ENCODE peak calls at places on chromosomes 2 and 18, in seven cellular contexts. One of them, this sample, is unnamed.

GRCh38 chr2:178891265-178891958 is 84.2 kb upstream of the TTN start:
- DNase-seq in endothelial cell: peak
- DNase-seq in choroid plexus epithelial cell: peak
- DNase-seq in ureter: no peak
- DNase-seq in GM18507: peak
- DNase-seq in A549: peak
- DNase-seq in cardiac muscle cell: peak
- DNase-seq in this sample: peak

GRCh38 chr2:218286570-218287459 is 5.5 kb downstream of the TMBIM1 start:
- DNase-seq in endothelial cell: peak
- DNase-seq in choroid plexus epithelial cell: peak
- DNase-seq in ureter: peak
- DNase-seq in GM18507: no peak
- DNase-seq in A549: peak
- DNase-seq in cardiac muscle cell: peak
- DNase-seq in this sample: peak

GRCh38 chr18:50247562-50247961 is 18.7 kb downstream of the CFAP53 start:
- DNase-seq in endothelial cell: no peak
- DNase-seq in choroid plexus epithelial cell: no peak
- DNase-seq in ureter: no peak
- DNase-seq in GM18507: no peak
- DNase-seq in A549: no peak
- DNase-seq in cardiac muscle cell: no peak
- DNase-seq in this sample: no peak

GRCh38 chr2:8627019-8627691 is 54.7 kb upstream of the ID2 start:
- DNase-seq in endothelial cell: no peak
- DNase-seq in choroid plexus epithelial cell: no peak
- DNase-seq in ureter: no peak
- DNase-seq in GM18507: no peak
- DNase-seq in A549: no peak
- DNase-seq in cardiac muscle cell: no peak
- DNase-seq in this sample: no peak

GRCh38 chr2:66899648-66900047 is 464.7 kb downstream of the MEIS1 start:
- DNase-seq in endothelial cell: no peak
- DNase-seq in choroid plexus epithelial cell: no peak
- DNase-seq in ureter: no peak
- DNase-seq in GM18507: no peak
- DNase-seq in A549: no peak
- DNase-seq in cardiac muscle cell: no peak
- DNase-seq in this sample: no peak

GRCh38 chr2:23092831-23093230 is 292.1 kb upstream of the KLHL29 start:
- DNase-seq in endothelial cell: no peak
- DNase-seq in choroid plexus epithelial cell: peak
- DNase-seq in ureter: no peak
- DNase-seq in GM18507: no peak
- DNase-seq in A549: no peak
- DNase-seq in cardiac muscle cell: peak
- DNase-seq in this sample: no peak

GRCh38 chr2:239152916-239153305 is 247.9 kb downstream of the HDAC4 start:
- DNase-seq in endothelial cell: no peak
- DNase-seq in choroid plexus epithelial cell: no peak
- DNase-seq in ureter: no peak
- DNase-seq in GM18507: no peak
- DNase-seq in A549: no peak
- DNase-seq in cardiac muscle cell: no peak
- DNase-seq in this sample: peak

GRCh38 chr18:36187826-36188721 is 777 bp downstream of the MOCOS start:
- DNase-seq in endothelial cell: peak
- DNase-seq in choroid plexus epithelial cell: no peak
- DNase-seq in ureter: peak
- DNase-seq in GM18507: no peak
- DNase-seq in A549: no peak
- DNase-seq in cardiac muscle cell: peak
- DNase-seq in this sample: peak

GRCh38 chr18:58753976-58754375 is 82.7 kb downstream of the MALT1 start:
- DNase-seq in endothelial cell: no peak
- DNase-seq in choroid plexus epithelial cell: peak
- DNase-seq in ureter: no peak
- DNase-seq in GM18507: no peak
- DNase-seq in A549: no peak
- DNase-seq in cardiac muscle cell: no peak
- DNase-seq in this sample: no peak

GRCh38 chr18:8685141-8685913 is 20.0 kb upstream of the MTCL1 start:
- DNase-seq in endothelial cell: no peak
- DNase-seq in choroid plexus epithelial cell: peak
- DNase-seq in ureter: peak
- DNase-seq in GM18507: no peak
- DNase-seq in A549: no peak
- DNase-seq in cardiac muscle cell: peak
- DNase-seq in this sample: no peak

GRCh38 chr2:43192039-43192438 is 34.4 kb downstream of the ZFP36L2 start:
- DNase-seq in endothelial cell: no peak
- DNase-seq in choroid plexus epithelial cell: no peak
- DNase-seq in ureter: no peak
- DNase-seq in GM18507: no peak
- DNase-seq in A549: no peak
- DNase-seq in cardiac muscle cell: no peak
- DNase-seq in this sample: no peak

GRCh38 chr18:22034276-22034675 is 135.1 kb upstream of the GATA6 start:
- DNase-seq in endothelial cell: no peak
- DNase-seq in choroid plexus epithelial cell: no peak
- DNase-seq in ureter: no peak
- DNase-seq in GM18507: no peak
- DNase-seq in A549: no peak
- DNase-seq in cardiac muscle cell: no peak
- DNase-seq in this sample: no peak

GRCh38 chr2:32864337-32864736 is 82.4 kb upstream of the LTBP1 start:
- DNase-seq in endothelial cell: no peak
- DNase-seq in choroid plexus epithelial cell: peak
- DNase-seq in ureter: no peak
- DNase-seq in GM18507: no peak
- DNase-seq in A549: no peak
- DNase-seq in cardiac muscle cell: peak
- DNase-seq in this sample: no peak

GRCh38 chr2:149456285-149456684 is 125.9 kb downstream of the LYPD6 start:
- DNase-seq in endothelial cell: no peak
- DNase-seq in choroid plexus epithelial cell: no peak
- DNase-seq in ureter: no peak
- DNase-seq in GM18507: no peak
- DNase-seq in A549: no peak
- DNase-seq in cardiac muscle cell: no peak
- DNase-seq in this sample: no peak

GRCh38 chr2:130776550-130776949 is 21.2 kb downstream of the AMER3 start:
- DNase-seq in endothelial cell: no peak
- DNase-seq in choroid plexus epithelial cell: no peak
- DNase-seq in ureter: no peak
- DNase-seq in GM18507: no peak
- DNase-seq in A549: no peak
- DNase-seq in cardiac muscle cell: no peak
- DNase-seq in this sample: no peak

GRCh38 chr2:127810156-127810636 is 775 bp downstream of the WDR33 start:
- DNase-seq in endothelial cell: no peak
- DNase-seq in choroid plexus epithelial cell: peak
- DNase-seq in ureter: no peak
- DNase-seq in GM18507: no peak
- DNase-seq in A549: peak
- DNase-seq in cardiac muscle cell: peak
- DNase-seq in this sample: no peak

GRCh38 chr18:48874233-48874632 is 76.5 kb downstream of the SMAD7 start:
- DNase-seq in endothelial cell: no peak
- DNase-seq in choroid plexus epithelial cell: no peak
- DNase-seq in ureter: no peak
- DNase-seq in GM18507: no peak
- DNase-seq in A549: no peak
- DNase-seq in cardiac muscle cell: no peak
- DNase-seq in this sample: no peak

GRCh38 chr2:109238580-109238979 is 109.6 kb downstream of the SH3RF3 start:
- DNase-seq in endothelial cell: peak
- DNase-seq in choroid plexus epithelial cell: peak
- DNase-seq in ureter: peak
- DNase-seq in GM18507: peak
- DNase-seq in A549: no peak
- DNase-seq in cardiac muscle cell: peak
- DNase-seq in this sample: peak

GRCh38 chr2:241499146-241499965 is 9.0 kb downstream of the STK25 start:
- DNase-seq in endothelial cell: no peak
- DNase-seq in choroid plexus epithelial cell: peak
- DNase-seq in ureter: no peak
- DNase-seq in GM18507: no peak
- DNase-seq in A549: no peak
- DNase-seq in cardiac muscle cell: no peak
- DNase-seq in this sample: no peak

GRCh38 chr18:24274822-24275221 is 122.8 kb downstream of the OSBPL1A start:
- DNase-seq in endothelial cell: no peak
- DNase-seq in choroid plexus epithelial cell: no peak
- DNase-seq in ureter: no peak
- DNase-seq in GM18507: no peak
- DNase-seq in A549: no peak
- DNase-seq in cardiac muscle cell: no peak
- DNase-seq in this sample: no peak

GRCh38 chr2:128202791-128203190 is 111.8 kb downstream of the UGGT1 start:
- DNase-seq in endothelial cell: no peak
- DNase-seq in choroid plexus epithelial cell: no peak
- DNase-seq in ureter: no peak
- DNase-seq in GM18507: no peak
- DNase-seq in A549: no peak
- DNase-seq in cardiac muscle cell: peak
- DNase-seq in this sample: no peak

GRCh38 chr2:6928452-6928851 is 11.2 kb downstream of the RNF144A start:
- DNase-seq in endothelial cell: no peak
- DNase-seq in choroid plexus epithelial cell: no peak
- DNase-seq in ureter: no peak
- DNase-seq in GM18507: no peak
- DNase-seq in A549: no peak
- DNase-seq in cardiac muscle cell: no peak
- DNase-seq in this sample: no peak

GRCh38 chr2:134446431-134447091 is 192.7 kb downstream of the MGAT5 start:
- DNase-seq in endothelial cell: no peak
- DNase-seq in choroid plexus epithelial cell: peak
- DNase-seq in ureter: no peak
- DNase-seq in GM18507: no peak
- DNase-seq in A549: no peak
- DNase-seq in cardiac muscle cell: peak
- DNase-seq in this sample: no peak

GRCh38 chr2:177338177-177338721 is 54.3 kb upstream of the AGPS start:
- DNase-seq in endothelial cell: no peak
- DNase-seq in choroid plexus epithelial cell: peak
- DNase-seq in ureter: no peak
- DNase-seq in GM18507: no peak
- DNase-seq in A549: no peak
- DNase-seq in cardiac muscle cell: peak
- DNase-seq in this sample: no peak

GRCh38 chr18:22344908-22345670 is 72.6 kb downstream of the CTAGE1 start:
- DNase-seq in endothelial cell: no peak
- DNase-seq in choroid plexus epithelial cell: peak
- DNase-seq in ureter: no peak
- DNase-seq in GM18507: no peak
- DNase-seq in A549: no peak
- DNase-seq in cardiac muscle cell: no peak
- DNase-seq in this sample: no peak

GRCh38 chr2:64905338-64906024 is 83.7 kb upstream of the SLC1A4 start:
- DNase-seq in endothelial cell: no peak
- DNase-seq in choroid plexus epithelial cell: no peak
- DNase-seq in ureter: peak
- DNase-seq in GM18507: no peak
- DNase-seq in A549: no peak
- DNase-seq in cardiac muscle cell: no peak
- DNase-seq in this sample: peak

GRCh38 chr2:100427627-100428258 is 10.3 kb upstream of the CHST10 start:
- DNase-seq in endothelial cell: peak
- DNase-seq in choroid plexus epithelial cell: peak
- DNase-seq in ureter: peak
- DNase-seq in GM18507: no peak
- DNase-seq in A549: no peak
- DNase-seq in cardiac muscle cell: peak
- DNase-seq in this sample: peak

GRCh38 chr2:110677080-110677479 is 783 bp downstream of the BUB1 start:
- DNase-seq in endothelial cell: no peak
- DNase-seq in choroid plexus epithelial cell: no peak
- DNase-seq in ureter: no peak
- DNase-seq in GM18507: no peak
- DNase-seq in A549: no peak
- DNase-seq in cardiac muscle cell: no peak
- DNase-seq in this sample: no peak

GRCh38 chr2:119744335-119744939 is 15.3 kb upstream of the PTPN4 start:
- DNase-seq in endothelial cell: no peak
- DNase-seq in choroid plexus epithelial cell: no peak
- DNase-seq in ureter: no peak
- DNase-seq in GM18507: no peak
- DNase-seq in A549: peak
- DNase-seq in cardiac muscle cell: no peak
- DNase-seq in this sample: peak

GRCh38 chr2:239306274-239307220 is 94.3 kb downstream of the HDAC4 start:
- DNase-seq in endothelial cell: no peak
- DNase-seq in choroid plexus epithelial cell: no peak
- DNase-seq in ureter: no peak
- DNase-seq in GM18507: no peak
- DNase-seq in A549: no peak
- DNase-seq in cardiac muscle cell: no peak
- DNase-seq in this sample: peak

GRCh38 chr2:189954989-189955388 is 107.5 kb downstream of the MSTN start:
- DNase-seq in endothelial cell: no peak
- DNase-seq in choroid plexus epithelial cell: no peak
- DNase-seq in ureter: no peak
- DNase-seq in GM18507: no peak
- DNase-seq in A549: no peak
- DNase-seq in cardiac muscle cell: no peak
- DNase-seq in this sample: no peak

GRCh38 chr2:98761267-98761781 is 30.4 kb upstream of the MGAT4A start:
- DNase-seq in endothelial cell: no peak
- DNase-seq in choroid plexus epithelial cell: no peak
- DNase-seq in ureter: no peak
- DNase-seq in GM18507: no peak
- DNase-seq in A549: no peak
- DNase-seq in cardiac muscle cell: no peak
- DNase-seq in this sample: no peak